ENCODE peak calls at places on chromosomes 12 and 14, in eight cellular contexts. Y is neural crest cell; E is brain microvascular endothelial cell; Z is activated naive CD4-positive, alpha-beta T cell; I is tibial artery; H is NCI-H1436; W is lower lobe of right lung; X is KG1. F is an unnamed sample.
A peak's percentile ranks its signal among the peaks of the same experiment; 100 is the strongest.

GRCh38 chr14:73717998-73718741 is 4.0 kb upstream of the PNMA1 start:
- DNase-seq in X (no peak), H (no peak), Z (no peak), E (peak; percentile 46), Y (no peak), I (peak; percentile 85), W (no peak), F (no peak)

GRCh38 chr12:47797432-47797831 is 22.3 kb downstream of the HDAC7 start:
- DNase-seq in Y (no peak), H (peak; percentile 37), I (no peak), Z (no peak), E (no peak), W (no peak), X (no peak), F (no peak)

GRCh38 chr12:93173178-93173957 is 204.4 kb upstream of the NUDT4 start:
- DNase-seq in X (no peak), Z (no peak), E (no peak), Y (no peak), W (no peak), I (no peak), H (peak; percentile 36), F (no peak)

GRCh38 chr14:102917469-102918211 is 4.8 kb upstream of the AMN start:
- DNase-seq in H (no peak), E (peak; percentile 17), Z (peak; percentile 21), W (peak; percentile 66), Y (peak; percentile 57), X (peak; percentile 22), I (no peak), F (peak; percentile 46)

GRCh38 chr14:93096923-93097322 is 18.8 kb downstream of the ITPK1 start:
- DNase-seq in Y (no peak), H (no peak), I (no peak), E (no peak), X (no peak), W (no peak), Z (no peak), F (no peak)

GRCh38 chr12:121187501-121187900 is 22.4 kb upstream of the P2RX4 start:
- DNase-seq in Z (no peak), E (no peak), H (no peak), I (no peak), X (no peak), Y (no peak), W (no peak), F (no peak)

GRCh38 chr12:122250047-122250446 is 16.2 kb downstream of the VPS33A start:
- DNase-seq in E (no peak), I (no peak), Y (no peak), X (no peak), W (no peak), H (no peak), Z (no peak), F (no peak)

GRCh38 chr14:101496779-101497420 is 64.4 kb upstream of the DIO3 start:
- DNase-seq in I (peak; percentile 53), Z (no peak), X (no peak), E (no peak), Y (no peak), W (peak; percentile 32), H (no peak), F (no peak)

GRCh38 chr14:96538663-96539317 is 36.6 kb downstream of the PAPOLA start:
- DNase-seq in Y (no peak), Z (no peak), X (no peak), E (no peak), I (no peak), W (no peak), H (no peak), F (no peak)

GRCh38 chr14:66359500-66359899 is 126.7 kb upstream of the CCDC196 start:
- DNase-seq in W (no peak), Y (peak; percentile 32), I (no peak), Z (no peak), X (peak; percentile 19), H (peak; percentile 76), E (no peak), F (peak; percentile 46)

GRCh38 chr12:124823272-124823970 is 40.2 kb downstream of the SCARB1 start:
- DNase-seq in Z (no peak), E (no peak), X (no peak), W (no peak), Y (no peak), I (no peak), H (no peak), F (no peak)

GRCh38 chr12:4978737-4979136 is 64.9 kb upstream of the KCNA5 start:
- DNase-seq in Y (no peak), W (no peak), I (no peak), Z (no peak), X (no peak), H (peak; percentile 49), E (no peak), F (no peak)

GRCh38 chr14:51498411-51499227 is 153.1 kb upstream of the FRMD6 start:
- DNase-seq in H (no peak), X (no peak), E (no peak), Y (no peak), W (no peak), I (no peak), Z (no peak), F (no peak)

GRCh38 chr12:7555752-7556151 is 52.2 kb upstream of the CD163 start:
- DNase-seq in Y (no peak), I (no peak), H (no peak), X (peak; percentile 31), E (peak; percentile 77), Z (no peak), W (no peak), F (peak; percentile 21)

GRCh38 chr14:96039633-96040311 is 610 bp downstream of the C14orf132 start:
- DNase-seq in E (no peak), W (peak; percentile 55), I (no peak), Z (no peak), Y (peak; percentile 49), X (no peak), H (no peak), F (no peak)

GRCh38 chr14:104334812-104335161 is 196.4 kb downstream of the KIF26A start:
- DNase-seq in Y (no peak), X (no peak), H (no peak), W (peak; percentile 35), I (no peak), Z (no peak), E (no peak), F (no peak)

GRCh38 chr14:75906680-75907280 is 75.0 kb downstream of the TGFB3 start:
- DNase-seq in W (no peak), Z (peak; percentile 15), Y (peak; percentile 76), X (peak; percentile 15), E (peak; percentile 48), I (no peak), H (peak; percentile 10), F (peak; percentile 49)

GRCh38 chr14:59631237-59631636 is 54.6 kb upstream of the CCDC175 start:
- DNase-seq in W (no peak), I (no peak), Y (no peak), H (peak; percentile 35), X (no peak), Z (no peak), E (no peak), F (peak; percentile 37)

GRCh38 chr12:108939594-108939993 is 59.7 kb downstream of the DAO start:
- DNase-seq in E (peak; percentile 26), Y (no peak), X (no peak), H (no peak), W (no peak), Z (no peak), I (no peak), F (peak; percentile 27)

GRCh38 chr12:10381912-10382628 is 7.8 kb downstream of the KLRK1 start:
- DNase-seq in X (no peak), W (no peak), I (no peak), Y (no peak), Z (no peak), E (no peak), H (no peak), F (no peak)

GRCh38 chr12:104215638-104216297 is at the start of gene TXNRD1:
- DNase-seq in E (peak; percentile 64), Y (peak; percentile 78), W (peak; percentile 92), Z (peak; percentile 63), H (no peak), I (peak; percentile 90), X (peak; percentile 58), F (peak; percentile 72)

GRCh38 chr12:8822298-8822697 is at the start of gene A2ML1:
- DNase-seq in Y (no peak), E (no peak), X (no peak), H (no peak), Z (no peak), W (no peak), I (no peak), F (peak; percentile 70)

GRCh38 chr14:30204431-30204830 is 276.8 kb upstream of the PRKD1 start:
- DNase-seq in H (no peak), X (no peak), I (no peak), Y (no peak), E (no peak), W (no peak), Z (no peak), F (no peak)

GRCh38 chr12:67811437-67812361 is 163.2 kb downstream of the DYRK2 start:
- DNase-seq in W (no peak), I (no peak), H (no peak), Y (no peak), Z (no peak), E (peak; percentile 73), X (no peak), F (peak; percentile 49)

GRCh38 chr14:20802341-20803084 is at the start of gene RNASE1:
- DNase-seq in W (peak; percentile 57), Y (no peak), H (no peak), X (no peak), Z (no peak), E (no peak), I (peak; percentile 74), F (no peak)

F was measured in RWPE1.